ENCODE peak calls at places on chromosomes 13 and 19, in ten cellular contexts. T, X, S, U, Y, F, D, N, W and K are unnamed samples.

GRCh38 chr19:32750441-32751055 is 31.0 kb downstream of the TDRD12 start:
- DNase-seq in T (no peak), X (peak), S (no peak), U (no peak), Y (no peak), F (no peak), D (no peak), N (no peak), W (no peak), K (no peak)

GRCh38 chr19:4007836-4008539 is 452 bp downstream of the PIAS4 start:
- DNase-seq in T (peak), X (peak), S (peak), U (no peak), Y (no peak), F (peak), D (no peak), N (peak), W (peak), K (no peak)

GRCh38 chr19:12757544-12758274 is 6.1 kb downstream of the BEST2 start:
- DNase-seq in T (peak), X (peak), S (peak), U (peak), Y (no peak), F (peak), D (peak), N (peak), W (peak), K (peak)

GRCh38 chr19:8526345-8527062 is 12.5 kb upstream of the ZNF414 start:
- DNase-seq in T (peak), X (peak), S (peak), U (peak), Y (no peak), F (peak), D (peak), N (peak), W (peak), K (peak)

GRCh38 chr13:33218020-33218419 is 67.5 kb downstream of the STARD13 start:
- DNase-seq in T (no peak), X (peak), S (no peak), U (no peak), Y (no peak), F (no peak), D (no peak), N (peak), W (no peak), K (no peak)

GRCh38 chr19:9205506-9206113 is 13.8 kb downstream of the OR7D4 start:
- DNase-seq in T (peak), X (peak), S (peak), U (peak), Y (peak), F (peak), D (peak), N (peak), W (peak), K (peak)

GRCh38 chr13:86870388-86870966 is 800.7 kb upstream of the SLITRK5 start:
- DNase-seq in T (no peak), X (peak), S (no peak), U (no peak), Y (no peak), F (no peak), D (peak), N (peak), W (no peak), K (no peak)

GRCh38 chr19:42178791-42179500 is 38.5 kb downstream of the DEDD2 start:
- DNase-seq in T (peak), X (no peak), S (peak), U (peak), Y (no peak), F (no peak), D (no peak), N (no peak), W (no peak), K (no peak)

GRCh38 chr13:108176685-108177274 is 38.6 kb downstream of the LIG4 start:
- DNase-seq in T (peak), X (peak), S (peak), U (peak), Y (no peak), F (no peak), D (peak), N (peak), W (no peak), K (no peak)

GRCh38 chr13:49679244-49679643 is 12.0 kb downstream of the EBPL start:
- DNase-seq in T (peak), X (peak), S (no peak), U (no peak), Y (no peak), F (no peak), D (no peak), N (peak), W (no peak), K (no peak)

GRCh38 chr13:114142640-114143490 is 10.4 kb upstream of the RASA3 start:
- DNase-seq in T (no peak), X (no peak), S (no peak), U (no peak), Y (no peak), F (peak), D (no peak), N (no peak), W (no peak), K (no peak)

GRCh38 chr19:14381689-14382474 is 638 bp downstream of the ADGRE5 start:
- DNase-seq in T (no peak), X (peak), S (no peak), U (no peak), Y (no peak), F (peak), D (peak), N (no peak), W (no peak), K (no peak)

GRCh38 chr19:49850221-49850486 is 805 bp upstream of the PTOV1 start:
- DNase-seq in T (no peak), X (no peak), S (no peak), U (no peak), Y (no peak), F (no peak), D (no peak), N (no peak), W (peak), K (no peak)

GRCh38 chr13:113000575-113000974 is 31.6 kb downstream of the MCF2L start:
- DNase-seq in T (no peak), X (no peak), S (no peak), U (no peak), Y (no peak), F (no peak), D (no peak), N (no peak), W (no peak), K (no peak)

GRCh38 chr19:11738746-11739620 is at the start of gene ZNF823:
- DNase-seq in T (peak), X (peak), S (peak), U (peak), Y (peak), F (peak), D (peak), N (peak), W (peak), K (peak)

GRCh38 chr19:11735375-11735774 is 3.4 kb downstream of the ZNF823 start:
- DNase-seq in T (no peak), X (peak), S (no peak), U (no peak), Y (no peak), F (no peak), D (no peak), N (no peak), W (no peak), K (no peak)

GRCh38 chr19:11736696-11737095 is 2.0 kb downstream of the ZNF823 start:
- DNase-seq in T (peak), X (peak), S (no peak), U (no peak), Y (no peak), F (peak), D (peak), N (no peak), W (no peak), K (no peak)

DNA sequence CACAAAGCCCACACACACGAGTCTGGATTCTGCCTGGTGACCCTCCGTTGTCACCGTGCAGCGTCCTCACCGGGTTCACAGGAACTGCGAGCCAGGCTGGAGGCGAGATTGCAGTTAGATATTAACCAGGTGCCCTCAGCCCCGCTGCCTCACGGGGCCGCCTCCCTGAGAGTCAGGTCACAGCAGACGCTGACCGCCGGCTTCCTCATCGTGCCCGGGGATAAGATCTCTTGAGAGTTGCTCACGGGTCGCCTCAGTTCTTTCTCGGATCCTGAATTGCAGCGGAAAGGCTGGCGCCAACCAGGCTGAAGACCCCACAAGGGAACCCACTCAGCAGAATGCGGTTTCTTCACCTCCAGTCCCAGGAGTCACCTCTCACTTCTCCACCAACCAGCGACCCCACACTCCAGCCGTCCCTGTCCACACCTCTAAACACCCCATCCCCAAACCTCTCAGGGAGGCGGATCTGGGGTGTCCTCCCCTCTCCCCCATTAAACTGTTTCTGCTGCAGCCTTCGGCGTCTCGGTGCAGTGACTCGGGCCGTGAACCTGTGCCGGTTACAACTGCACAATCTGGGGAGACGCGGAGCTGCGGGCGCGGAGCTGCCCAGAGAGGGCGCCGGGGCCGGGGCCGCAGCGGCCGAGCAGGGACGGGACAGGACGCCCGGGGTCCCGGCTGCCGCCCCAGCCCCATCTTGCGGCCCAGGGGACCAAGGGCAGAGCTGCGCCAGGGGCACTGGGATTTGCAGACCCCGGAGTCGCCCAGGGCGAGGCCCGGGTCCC is 591 bp downstream of the ZNF823 start:
- DNase-seq in T (peak), X (peak), S (peak), U (peak), Y (no peak), F (peak), D (peak), N (peak), W (peak), K (peak)
- TF ChIP-seq CTCF in T (peak), X (no peak), S (no peak), U (no peak), Y (no peak), F (no peak), D (no peak), N (no peak), W (no peak), K (peak)

GRCh38 chr19:19111138-19111835 is 27.0 kb downstream of the TMEM161A start:
- DNase-seq in T (no peak), X (no peak), S (no peak), U (no peak), Y (no peak), F (no peak), D (no peak), N (no peak), W (peak), K (no peak)

GRCh38 chr19:19111967-19112580 is 26.2 kb downstream of the TMEM161A start:
- DNase-seq in T (no peak), X (no peak), S (no peak), U (no peak), Y (no peak), F (no peak), D (no peak), N (no peak), W (peak), K (no peak)

GRCh38 chr19:19110410-19111137 is 27.7 kb downstream of the TMEM161A start:
- DNase-seq in T (no peak), X (no peak), S (peak), U (peak), Y (no peak), F (no peak), D (no peak), N (no peak), W (no peak), K (peak)

GRCh38 chr19:19115954-19116353 is 22.3 kb downstream of the TMEM161A start:
- DNase-seq in T (peak), X (peak), S (peak), U (peak), Y (no peak), F (peak), D (peak), N (peak), W (peak), K (no peak)

GRCh38 chr19:19113040-19113541 is 25.2 kb downstream of the TMEM161A start:
- DNase-seq in T (peak), X (no peak), S (peak), U (no peak), Y (no peak), F (no peak), D (peak), N (peak), W (peak), K (no peak)
- TF ChIP-seq CTCF in T (peak), X (no peak), S (no peak), U (no peak), Y (no peak), F (no peak), D (no peak), N (peak), W (no peak), K (no peak)

DNA sequence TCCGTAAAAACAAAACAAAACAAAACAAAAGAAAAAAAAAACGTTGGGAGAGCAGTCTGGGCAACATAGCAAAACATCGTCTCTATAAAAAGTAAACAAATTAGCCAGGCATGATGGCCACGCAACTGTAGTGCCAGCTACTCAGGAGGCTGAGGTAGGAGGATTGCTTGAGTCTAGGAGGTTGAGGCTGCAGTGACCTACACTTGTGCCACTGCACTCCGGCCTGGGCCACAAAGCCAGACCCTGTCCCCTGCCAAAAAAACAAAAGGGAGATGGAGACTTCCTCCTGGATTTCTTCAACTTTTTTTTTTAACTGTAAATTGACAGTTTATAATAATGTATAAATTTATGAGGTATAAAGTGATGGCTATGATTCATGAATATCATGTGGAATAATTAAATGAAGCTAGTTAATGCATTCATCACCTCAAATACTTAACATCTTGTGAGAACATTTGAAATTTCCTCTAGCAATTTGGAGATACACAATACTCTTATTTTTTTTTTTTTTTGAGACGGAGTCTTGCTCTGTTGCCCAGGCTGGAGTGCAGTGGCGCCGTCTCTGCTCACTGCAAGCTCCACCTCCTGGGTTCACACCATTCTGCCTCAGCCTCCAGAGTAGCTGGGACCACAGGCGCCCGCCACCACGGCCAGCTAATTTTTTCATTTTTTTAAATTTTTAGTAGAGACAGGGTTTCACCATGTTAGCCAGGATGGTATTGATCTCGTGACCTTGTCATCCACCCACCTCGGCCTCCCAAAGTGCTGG is 1.9 kb downstream of the PDCD2L start:
- DNase-seq in T (no peak), X (no peak), S (no peak), U (no peak), Y (no peak), F (no peak), D (no peak), N (no peak), W (no peak), K (no peak)
- TF ChIP-seq CTCF in T (no peak), X (no peak), S (no peak), U (no peak), Y (no peak), F (no peak), D (no peak), N (no peak), W (no peak), K (no peak)

DNA sequence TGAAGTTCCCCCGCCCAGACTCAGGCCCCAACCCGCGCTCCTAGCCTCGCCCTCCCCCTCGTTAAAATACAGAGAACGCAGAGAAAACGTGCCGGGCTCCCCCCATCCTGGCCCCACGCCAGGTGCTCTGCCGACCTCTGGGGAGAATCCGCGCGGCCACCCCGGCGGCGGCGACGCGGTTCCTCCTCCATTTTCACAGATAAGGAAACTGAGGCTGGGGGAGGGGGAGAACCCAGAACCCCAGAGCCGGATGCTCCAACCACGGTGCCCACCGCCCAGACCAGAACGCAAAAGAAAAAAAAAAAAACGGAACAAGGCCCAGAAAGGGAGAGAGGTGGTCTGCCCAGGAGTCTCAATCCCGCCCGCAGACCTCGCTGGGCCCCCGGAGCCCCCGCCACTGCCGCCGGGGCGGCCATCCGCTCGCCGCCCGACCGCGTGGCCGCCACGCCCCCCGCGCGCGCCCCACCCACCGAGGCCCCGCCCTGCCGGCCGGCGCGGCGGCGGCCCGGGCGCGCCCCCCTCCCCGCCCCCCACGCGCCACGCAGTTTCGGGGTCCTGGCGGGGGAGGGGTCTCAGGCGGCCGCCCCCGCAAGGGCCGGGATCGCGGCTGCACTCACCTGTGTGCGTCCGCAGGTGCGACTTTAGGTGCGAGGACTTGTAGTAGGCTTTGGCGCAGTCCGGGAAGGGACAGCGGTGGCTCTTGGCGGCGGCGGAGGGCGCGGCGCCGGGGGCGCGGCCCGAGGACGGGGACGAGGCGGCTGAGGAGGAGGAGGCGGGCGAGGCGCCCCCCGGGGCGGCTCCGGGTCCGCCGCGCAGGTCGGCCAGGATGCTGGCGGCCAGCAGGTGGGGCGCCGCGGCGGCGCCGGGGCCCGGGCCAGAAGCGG is 713 bp downstream of the KLF16 start:
- DNase-seq in T (no peak), X (peak), S (peak), U (no peak), Y (no peak), F (no peak), D (no peak), N (no peak), W (peak), K (no peak)
- TF ChIP-seq CTCF in T (no peak), X (no peak), S (no peak), U (no peak), Y (no peak), F (no peak), D (no peak), N (no peak), W (no peak), K (no peak)

DNA sequence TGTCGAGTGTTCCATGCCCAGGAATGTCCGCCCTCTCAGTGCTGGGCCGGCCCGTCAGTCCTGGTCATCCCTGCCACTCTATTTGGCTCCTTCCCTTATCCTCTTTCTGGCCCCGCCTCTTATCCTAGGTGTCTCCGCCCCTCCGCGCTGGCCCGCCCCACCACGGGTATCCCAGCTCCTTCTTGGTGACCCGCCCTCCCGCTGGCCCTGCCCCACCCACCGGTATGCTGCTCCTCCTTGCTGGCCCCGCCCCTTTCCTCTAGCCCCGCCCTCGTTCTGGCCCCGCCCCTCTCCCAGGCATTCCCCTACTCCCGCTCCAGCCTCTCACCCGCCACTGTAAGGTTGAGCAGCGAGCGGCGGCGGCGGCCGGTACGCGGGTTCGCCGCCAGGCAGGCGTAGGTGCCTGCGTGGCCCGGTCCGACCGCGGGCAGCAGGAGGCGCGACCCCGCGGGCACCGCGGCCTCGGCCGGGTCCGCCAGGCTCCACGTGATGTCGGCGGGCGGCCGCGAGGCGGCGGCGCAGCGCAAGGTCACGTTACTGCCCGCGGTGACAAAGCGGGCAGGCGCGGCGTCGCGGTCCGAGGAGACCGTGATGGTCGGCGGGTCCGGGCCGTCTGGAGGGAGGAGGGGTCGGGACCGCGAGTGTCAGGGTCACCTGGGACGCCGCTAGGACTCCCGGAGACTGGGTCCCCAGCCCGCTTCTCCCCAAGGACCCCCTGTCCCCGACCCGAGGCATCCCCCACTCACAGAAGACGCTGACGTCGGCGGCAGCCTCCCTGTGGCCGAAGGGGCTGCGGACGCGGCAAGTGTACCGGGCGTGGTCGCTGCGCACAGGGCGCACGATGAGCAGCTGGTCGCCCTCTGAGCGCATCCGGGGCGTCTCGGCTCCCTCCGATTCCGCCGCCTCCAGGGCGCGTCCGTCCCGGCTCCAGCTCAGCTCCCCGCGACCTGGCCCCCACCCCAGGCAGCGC is 2.0 kb downstream of the VSIG10L start:
- DNase-seq in T (peak), X (peak), S (peak), U (peak), Y (peak), F (peak), D (peak), N (peak), W (peak), K (peak)
- TF ChIP-seq CTCF in T (peak), X (peak), S (no peak), U (peak), Y (no peak), F (peak), D (no peak), N (peak), W (no peak), K (peak)

GRCh38 chr19:34559045-34559444 is 77.5 kb downstream of the WTIP start:
- DNase-seq in T (no peak), X (no peak), S (no peak), U (no peak), Y (no peak), F (no peak), D (no peak), N (no peak), W (no peak), K (no peak)

GRCh38 chr19:34560229-34560628 is 78.7 kb downstream of the WTIP start:
- DNase-seq in T (no peak), X (no peak), S (no peak), U (no peak), Y (no peak), F (no peak), D (no peak), N (no peak), W (no peak), K (no peak)

GRCh38 chr19:34555447-34555846 is 73.9 kb downstream of the WTIP start:
- DNase-seq in T (peak), X (peak), S (no peak), U (no peak), Y (no peak), F (no peak), D (peak), N (peak), W (no peak), K (no peak)

DNA sequence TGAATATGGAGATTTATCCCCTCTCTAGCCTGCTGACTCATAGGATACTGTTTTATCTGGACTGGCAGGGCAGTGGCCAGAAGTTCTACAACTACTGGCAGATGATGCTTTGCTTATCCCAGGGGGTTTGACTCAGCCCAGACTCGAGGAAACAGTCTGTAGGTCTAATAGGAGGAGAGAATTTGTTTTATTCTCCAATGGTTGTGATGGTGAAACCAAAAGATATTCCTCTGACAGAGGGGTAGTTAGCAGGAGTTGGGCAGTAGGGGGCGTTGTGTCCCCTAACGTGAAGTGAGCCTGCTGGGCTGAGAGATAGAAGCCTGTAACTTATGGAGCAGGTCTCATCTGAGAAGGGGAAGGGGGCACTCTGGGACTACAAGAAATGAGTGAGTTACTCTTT is 74.9 kb downstream of the WTIP start:
- DNase-seq in T (peak), X (peak), S (peak), U (peak), Y (peak), F (no peak), D (peak), N (peak), W (no peak), K (no peak)
- TF ChIP-seq CTCF in T (peak), X (peak), S (peak), U (peak), Y (peak), F (no peak), D (peak), N (peak), W (peak), K (peak)